ENCODE peak calls at places on chromosomes 13 and 19, in five cellular contexts. T is dorsolateral prefrontal cortex, V is lung, S is neural crest cell, A is pancreas. M is an unnamed sample.

GRCh38 chr13:82571653-82572052 is 1310.6 kb downstream of the SLITRK1 start:
- DNase-seq in T (no peak), V (no peak), S (no peak), A (no peak), M (no peak)

GRCh38 chr19:12052571-12053169 is at the start of gene ZNF878:
- DNase-seq in T (peak; percentile 93), V (peak; percentile 92), S (peak; percentile 92), A (peak; percentile 93), M (peak; percentile 88)

GRCh38 chr19:27806471-27807070 is 1406.4 kb downstream of the UQCRFS1 start:
- DNase-seq in T (no peak), V (no peak), S (no peak), A (no peak), M (no peak)

GRCh38 chr13:23074054-23074805 is 106.5 kb upstream of the SGCG start:
- DNase-seq in T (no peak), V (no peak), S (no peak), A (no peak), M (no peak)

GRCh38 chr19:2902590-2903218 is 2.0 kb downstream of the ZNF57 start:
- DNase-seq in T (no peak), V (no peak), S (no peak), A (no peak), M (no peak)

GRCh38 chr13:94967183-94968039 is 255.1 kb upstream of the SOX21 start:
- DNase-seq in T (no peak), V (no peak), S (peak; percentile 43), A (peak; percentile 11), M (peak; percentile 56)

GRCh38 chr19:53809518-53810186 is 14.5 kb downstream of the NLRP12 start:
- DNase-seq in T (no peak), V (no peak), S (no peak), A (no peak), M (no peak)

GRCh38 chr13:97395437-97396136 is 38.4 kb upstream of the RAP2A start:
- DNase-seq in T (no peak), V (no peak), S (no peak), A (no peak), M (no peak)

GRCh38 chr19:2476451-2477140 is 669 bp downstream of the GADD45B start:
- DNase-seq in T (peak; percentile 45), V (peak; percentile 52), S (no peak), A (peak; percentile 74), M (peak; percentile 57)

GRCh38 chr13:111204438-111205177 is 89.5 kb downstream of the ARHGEF7 start:
- DNase-seq in T (no peak), V (peak; percentile 64), S (no peak), A (peak; percentile 37), M (no peak)

GRCh38 chr19:56377105-56377924 is 16.0 kb downstream of the ZNF582 start:
- DNase-seq in T (no peak), V (no peak), S (no peak), A (no peak), M (no peak)

GRCh38 chr13:99398916-99399622 is 91.9 kb upstream of the GPR183 start:
- DNase-seq in T (no peak), V (no peak), S (no peak), A (no peak), M (no peak)

GRCh38 chr13:100491164-100491847 is 97.3 kb downstream of the GGACT start:
- DNase-seq in T (peak; percentile 55), V (no peak), S (no peak), A (no peak), M (no peak)

GRCh38 chr13:64078480-64078936 is 2662.9 kb upstream of the PCDH20 start:
- DNase-seq in T (no peak), V (no peak), S (no peak), A (no peak), M (peak; percentile 4)

GRCh38 chr19:39641773-39642172 is 13.9 kb upstream of the LGALS16 start:
- DNase-seq in T (no peak), V (no peak), S (no peak), A (no peak), M (no peak)

GRCh38 chr19:46728693-46729339 is 11.9 kb upstream of the PRKD2 start:
- DNase-seq in T (peak; percentile 42), V (peak; percentile 69), S (peak; percentile 65), A (peak; percentile 80), M (peak; percentile 93)

GRCh38 chr13:51000576-51001260 is 91.1 kb downstream of the RNASEH2B start:
- DNase-seq in T (no peak), V (no peak), S (no peak), A (no peak), M (no peak)

GRCh38 chr19:15279326-15279904 is 47.2 kb upstream of the EPHX3 start:
- DNase-seq in T (no peak), V (no peak), S (no peak), A (no peak), M (no peak)

GRCh38 chr19:15282311-15282705 is 50.0 kb downstream of the BRD4 start:
- DNase-seq in T (no peak), V (no peak), S (no peak), A (no peak), M (no peak)

GRCh38 chr19:15283141-15283885 is 49.0 kb downstream of the BRD4 start:
- DNase-seq in T (no peak), V (no peak), S (no peak), A (no peak), M (no peak)

GRCh38 chr19:15280048-15280725 is 47.9 kb upstream of the EPHX3 start:
- DNase-seq in T (no peak), V (no peak), S (no peak), A (no peak), M (no peak)

GRCh38 chr19:15280915-15281683 is 48.9 kb upstream of the EPHX3 start:
- DNase-seq in T (peak; percentile 91), V (peak; percentile 77), S (no peak), A (peak; percentile 76), M (no peak)
- TF ChIP-seq CTCF in T (peak; percentile 2), V (no peak), S (no peak), A (no peak), M (no peak)

GRCh38 chr13:78743972-78744371 is 85.0 kb upstream of the OBI1 start:
- DNase-seq in T (no peak), V (no peak), S (no peak), A (no peak), M (no peak)
- TF ChIP-seq CTCF in T (no peak), V (no peak), S (no peak), A (no peak), M (no peak)

DNA sequence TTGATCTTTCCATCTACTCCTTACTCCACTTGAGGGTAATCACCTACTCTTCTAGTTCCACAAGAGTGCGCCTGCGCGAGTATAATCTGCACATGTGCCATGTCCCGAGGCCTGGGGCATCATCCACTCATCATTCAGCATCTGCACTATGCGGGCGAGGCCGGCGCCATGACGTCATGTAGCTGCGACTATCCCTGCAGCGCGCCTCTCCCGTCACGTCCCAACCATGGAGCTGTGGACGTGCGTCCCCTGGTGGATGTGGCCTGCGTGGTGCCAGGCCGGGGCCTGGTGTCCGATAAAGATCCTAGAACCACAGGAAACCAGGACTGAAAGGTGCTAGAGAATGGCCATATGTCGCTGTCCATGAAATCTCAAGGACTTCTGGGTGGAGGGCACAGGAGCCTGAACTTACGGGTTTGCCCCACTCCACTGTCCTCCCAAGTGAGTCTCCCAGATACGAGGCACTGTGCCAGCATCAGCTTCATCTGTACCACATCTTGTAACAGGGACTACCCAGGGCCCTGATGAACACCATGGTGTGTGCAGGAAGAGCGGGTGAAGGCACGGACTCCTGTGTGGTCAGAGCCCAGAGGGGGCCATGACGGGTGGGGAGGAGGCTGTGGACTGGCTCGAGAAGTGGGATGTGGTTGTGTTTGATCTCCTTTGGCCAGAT is 2.7 kb upstream of the KLK2 start:
- DNase-seq in T (no peak), V (no peak), S (no peak), A (peak; percentile 58), M (no peak)
- TF ChIP-seq CTCF in T (no peak), V (no peak), S (no peak), A (no peak), M (no peak)

DNA sequence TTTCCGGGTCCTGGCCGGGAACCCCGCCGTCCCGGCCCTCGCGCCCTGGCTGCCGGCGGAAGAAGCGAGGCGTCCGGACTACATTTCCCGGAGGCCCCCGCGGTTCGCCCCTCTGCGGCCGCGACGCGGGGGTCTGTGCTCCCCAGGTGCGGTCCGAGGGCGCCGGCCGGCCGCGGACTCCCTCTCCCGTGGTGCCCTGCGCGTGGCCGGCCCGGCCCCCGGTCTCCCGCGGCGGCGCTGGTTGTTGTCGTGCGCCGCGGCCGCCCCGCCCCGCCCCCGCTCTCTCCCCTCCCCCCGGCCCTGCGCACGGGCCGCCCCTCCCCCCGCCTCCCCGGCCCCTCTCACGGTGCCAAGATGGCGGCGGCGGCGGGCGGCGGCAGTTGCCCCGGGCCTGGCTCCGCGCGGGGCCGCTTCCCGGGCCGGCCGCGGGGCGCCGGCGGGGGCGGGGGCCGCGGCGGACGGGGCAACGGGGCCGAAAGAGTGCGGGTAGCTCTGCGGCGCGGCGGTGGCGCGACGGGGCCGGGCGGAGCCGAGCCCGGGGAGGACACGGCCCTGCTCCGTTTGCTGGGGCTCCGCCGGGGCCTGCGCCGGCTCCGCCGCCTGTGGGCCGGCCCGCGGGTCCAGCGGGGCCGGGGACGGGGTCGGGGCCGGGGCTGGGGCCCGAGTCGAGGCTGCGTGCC is at the start of gene KMT2B:
- DNase-seq in T (no peak), V (no peak), S (peak; percentile 87), A (peak; percentile 97), M (peak; percentile 97)
- TF ChIP-seq CTCF in T (no peak), V (no peak), S (no peak), A (no peak), M (no peak)

GRCh38 chr13:108178105-108178504 is 37.2 kb downstream of the LIG4 start:
- DNase-seq in T (no peak), V (no peak), S (no peak), A (no peak), M (no peak)

GRCh38 chr13:108182652-108183051 is 32.7 kb downstream of the LIG4 start:
- DNase-seq in T (no peak), V (no peak), S (no peak), A (no peak), M (no peak)

DNA sequence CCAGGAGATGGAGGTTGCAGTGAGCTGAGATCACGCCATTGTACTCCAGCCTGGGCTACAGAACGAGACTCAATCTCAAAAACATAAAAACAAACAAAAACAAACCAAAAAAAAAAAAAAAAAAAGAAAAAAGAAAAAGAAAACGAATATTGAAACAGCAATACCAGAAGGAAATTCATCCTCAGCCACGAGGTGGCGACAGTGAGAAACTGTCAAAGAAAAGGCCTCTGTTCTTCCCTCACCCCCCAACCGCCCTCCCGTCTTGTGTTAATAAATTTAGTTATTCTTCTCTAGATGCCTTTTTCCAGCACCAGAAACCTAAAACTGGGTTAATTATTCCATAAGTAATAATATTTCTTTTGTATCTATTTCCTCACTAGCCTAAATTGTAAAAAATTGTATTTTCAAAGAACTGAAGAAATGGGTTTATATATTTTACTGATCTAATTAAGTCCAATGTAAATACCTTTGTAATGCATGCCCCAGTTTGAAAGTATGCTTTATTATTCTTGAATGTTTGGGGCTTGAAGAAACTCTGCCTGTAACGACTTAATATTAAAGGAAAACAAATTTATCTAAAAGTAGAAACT is 38.6 kb downstream of the LIG4 start:
- DNase-seq in T (no peak), V (no peak), S (peak; percentile 47), A (peak; percentile 34), M (peak; percentile 55)
- TF ChIP-seq CTCF in T (peak; percentile 27), V (no peak), S (peak; percentile 67), A (no peak), M (peak; percentile 47)

GRCh38 chr19:21595185-21595584 is 89.8 kb downstream of the ZNF429 start:
- DNase-seq in T (no peak), V (no peak), S (no peak), A (no peak), M (no peak)
- TF ChIP-seq CTCF in T (no peak), V (no peak), S (no peak), A (no peak), M (no peak)